ENCODE peak calls at places on chromosomes 11 and 22, in ten cellular contexts. One of them, this sample, is unnamed.

GRCh38 chr11:77842451-77843121 is 21.6 kb downstream of the AAMDC start:
- DNase-seq in K562: no peak
- DNase-seq in right lobe of liver: no peak
- DNase-seq in tibial nerve: no peak
- DNase-seq in spleen: no peak
- DNase-seq in erythroblast: no peak
- DNase-seq in heart left ventricle: no peak
- DNase-seq in A549: no peak
- DNase-seq in endothelial cell of umbilical vein: peak
- DNase-seq in thyroid gland: no peak
- DNase-seq in this sample: no peak

GRCh38 chr11:102604875-102605274 is 20.3 kb downstream of the MMP20 start:
- DNase-seq in K562: no peak
- DNase-seq in right lobe of liver: no peak
- DNase-seq in tibial nerve: no peak
- DNase-seq in spleen: no peak
- DNase-seq in erythroblast: no peak
- DNase-seq in heart left ventricle: no peak
- DNase-seq in A549: no peak
- DNase-seq in endothelial cell of umbilical vein: no peak
- DNase-seq in thyroid gland: no peak
- DNase-seq in this sample: no peak

GRCh38 chr11:1010006-1010405 is 26.5 kb downstream of the MUC6 start:
- DNase-seq in K562: no peak
- DNase-seq in right lobe of liver: no peak
- DNase-seq in tibial nerve: no peak
- DNase-seq in spleen: no peak
- DNase-seq in erythroblast: no peak
- DNase-seq in heart left ventricle: no peak
- DNase-seq in A549: no peak
- DNase-seq in endothelial cell of umbilical vein: no peak
- DNase-seq in thyroid gland: no peak
- DNase-seq in this sample: no peak

GRCh38 chr11:129056916-129057315 is 114.2 kb upstream of the TP53AIP1 start:
- DNase-seq in K562: no peak
- DNase-seq in right lobe of liver: no peak
- DNase-seq in tibial nerve: no peak
- DNase-seq in spleen: no peak
- DNase-seq in erythroblast: no peak
- DNase-seq in heart left ventricle: no peak
- DNase-seq in A549: no peak
- DNase-seq in endothelial cell of umbilical vein: no peak
- DNase-seq in thyroid gland: no peak
- DNase-seq in this sample: no peak

GRCh38 chr11:97739892-97740782 is 1280.6 kb upstream of the CNTN5 start:
- DNase-seq in K562: no peak
- DNase-seq in right lobe of liver: no peak
- DNase-seq in tibial nerve: no peak
- DNase-seq in spleen: no peak
- DNase-seq in erythroblast: no peak
- DNase-seq in heart left ventricle: no peak
- DNase-seq in A549: no peak
- DNase-seq in endothelial cell of umbilical vein: peak
- DNase-seq in thyroid gland: no peak
- DNase-seq in this sample: no peak

GRCh38 chr22:47836957-47837356 is 1074.5 kb downstream of the TBC1D22A start:
- DNase-seq in K562: no peak
- DNase-seq in right lobe of liver: no peak
- DNase-seq in tibial nerve: no peak
- DNase-seq in spleen: no peak
- DNase-seq in erythroblast: no peak
- DNase-seq in heart left ventricle: no peak
- DNase-seq in A549: peak
- DNase-seq in endothelial cell of umbilical vein: no peak
- DNase-seq in thyroid gland: no peak
- DNase-seq in this sample: peak

GRCh38 chr11:47607380-47607779 is 13.2 kb upstream of the C1QTNF4 start:
- DNase-seq in K562: no peak
- DNase-seq in right lobe of liver: no peak
- DNase-seq in tibial nerve: no peak
- DNase-seq in spleen: no peak
- DNase-seq in erythroblast: no peak
- DNase-seq in heart left ventricle: no peak
- DNase-seq in A549: no peak
- DNase-seq in endothelial cell of umbilical vein: peak
- DNase-seq in thyroid gland: peak
- DNase-seq in this sample: no peak

GRCh38 chr11:10522276-10522675 is 18.7 kb downstream of the RNF141 start:
- DNase-seq in K562: no peak
- DNase-seq in right lobe of liver: no peak
- DNase-seq in tibial nerve: no peak
- DNase-seq in spleen: no peak
- DNase-seq in erythroblast: no peak
- DNase-seq in heart left ventricle: no peak
- DNase-seq in A549: no peak
- DNase-seq in endothelial cell of umbilical vein: peak
- DNase-seq in thyroid gland: no peak
- DNase-seq in this sample: no peak

GRCh38 chr11:16610738-16611388 is 127.6 kb upstream of the C11orf58 start:
- DNase-seq in K562: no peak
- DNase-seq in right lobe of liver: no peak
- DNase-seq in tibial nerve: no peak
- DNase-seq in spleen: no peak
- DNase-seq in erythroblast: no peak
- DNase-seq in heart left ventricle: no peak
- DNase-seq in A549: no peak
- DNase-seq in endothelial cell of umbilical vein: no peak
- DNase-seq in thyroid gland: no peak
- DNase-seq in this sample: no peak

GRCh38 chr11:15208570-15209222 is 94.0 kb downstream of the INSC start:
- DNase-seq in K562: peak
- DNase-seq in right lobe of liver: peak
- DNase-seq in tibial nerve: peak
- DNase-seq in spleen: peak
- DNase-seq in erythroblast: peak
- DNase-seq in heart left ventricle: peak
- DNase-seq in A549: peak
- DNase-seq in endothelial cell of umbilical vein: peak
- DNase-seq in thyroid gland: peak
- DNase-seq in this sample: peak

GRCh38 chr11:85947431-85948272 is 92.5 kb downstream of the CCDC83 start:
- DNase-seq in K562: no peak
- DNase-seq in right lobe of liver: no peak
- DNase-seq in tibial nerve: no peak
- DNase-seq in spleen: no peak
- DNase-seq in erythroblast: no peak
- DNase-seq in heart left ventricle: no peak
- DNase-seq in A549: peak
- DNase-seq in endothelial cell of umbilical vein: peak
- DNase-seq in thyroid gland: no peak
- DNase-seq in this sample: peak

GRCh38 chr22:38029901-38030300 is 27.3 kb upstream of the PICK1 start:
- DNase-seq in K562: no peak
- DNase-seq in right lobe of liver: no peak
- DNase-seq in tibial nerve: no peak
- DNase-seq in spleen: no peak
- DNase-seq in erythroblast: no peak
- DNase-seq in heart left ventricle: no peak
- DNase-seq in A549: no peak
- DNase-seq in endothelial cell of umbilical vein: no peak
- DNase-seq in thyroid gland: no peak
- DNase-seq in this sample: no peak

GRCh38 chr11:35035894-35036408 is 103.0 kb upstream of the CD44 start:
- DNase-seq in K562: no peak
- DNase-seq in right lobe of liver: no peak
- DNase-seq in tibial nerve: no peak
- DNase-seq in spleen: no peak
- DNase-seq in erythroblast: no peak
- DNase-seq in heart left ventricle: no peak
- DNase-seq in A549: no peak
- DNase-seq in endothelial cell of umbilical vein: peak
- DNase-seq in thyroid gland: no peak
- DNase-seq in this sample: peak

GRCh38 chr11:84558085-84558905 is 1068.8 kb downstream of the DLG2 start:
- DNase-seq in K562: peak
- DNase-seq in right lobe of liver: no peak
- DNase-seq in tibial nerve: no peak
- DNase-seq in spleen: no peak
- DNase-seq in erythroblast: peak
- DNase-seq in heart left ventricle: no peak
- DNase-seq in A549: peak
- DNase-seq in endothelial cell of umbilical vein: peak
- DNase-seq in thyroid gland: peak
- DNase-seq in this sample: peak

GRCh38 chr11:72696866-72697428 is 22.7 kb upstream of the PDE2A start:
- DNase-seq in K562: peak
- DNase-seq in right lobe of liver: no peak
- DNase-seq in tibial nerve: peak
- DNase-seq in spleen: no peak
- DNase-seq in erythroblast: peak
- DNase-seq in heart left ventricle: peak
- DNase-seq in A549: no peak
- DNase-seq in endothelial cell of umbilical vein: no peak
- DNase-seq in thyroid gland: no peak
- DNase-seq in this sample: no peak

GRCh38 chr11:119085523-119085878 is 820 bp downstream of the HMBS start:
- DNase-seq in K562: peak
- DNase-seq in right lobe of liver: no peak
- DNase-seq in tibial nerve: no peak
- DNase-seq in spleen: no peak
- DNase-seq in erythroblast: peak
- DNase-seq in heart left ventricle: no peak
- DNase-seq in A549: no peak
- DNase-seq in endothelial cell of umbilical vein: no peak
- DNase-seq in thyroid gland: no peak
- DNase-seq in this sample: no peak

GRCh38 chr11:29019960-29020683 is 911.9 kb downstream of the METTL15 start:
- DNase-seq in K562: no peak
- DNase-seq in right lobe of liver: no peak
- DNase-seq in tibial nerve: no peak
- DNase-seq in spleen: no peak
- DNase-seq in erythroblast: no peak
- DNase-seq in heart left ventricle: no peak
- DNase-seq in A549: peak
- DNase-seq in endothelial cell of umbilical vein: peak
- DNase-seq in thyroid gland: peak
- DNase-seq in this sample: no peak

GRCh38 chr11:12110714-12111481 is 508 bp downstream of the MICAL2 start:
- DNase-seq in K562: no peak
- DNase-seq in right lobe of liver: peak
- DNase-seq in tibial nerve: no peak
- DNase-seq in spleen: peak
- DNase-seq in erythroblast: peak
- DNase-seq in heart left ventricle: peak
- DNase-seq in A549: no peak
- DNase-seq in endothelial cell of umbilical vein: no peak
- DNase-seq in thyroid gland: peak
- DNase-seq in this sample: no peak

GRCh38 chr11:114159802-114160588 is 100.5 kb downstream of the ZBTB16 start:
- DNase-seq in K562: peak
- DNase-seq in right lobe of liver: peak
- DNase-seq in tibial nerve: peak
- DNase-seq in spleen: peak
- DNase-seq in erythroblast: peak
- DNase-seq in heart left ventricle: peak
- DNase-seq in A549: peak
- DNase-seq in endothelial cell of umbilical vein: peak
- DNase-seq in thyroid gland: peak
- DNase-seq in this sample: peak
- TF ChIP-seq POLR2A in K562: no peak
- TF ChIP-seq POLR2A in right lobe of liver: peak
- TF ChIP-seq POLR2A in tibial nerve: peak
- TF ChIP-seq POLR2A in spleen: no peak
- TF ChIP-seq POLR2A in erythroblast: peak
- TF ChIP-seq POLR2A in heart left ventricle: peak
- TF ChIP-seq POLR2A in A549: no peak
- TF ChIP-seq POLR2A in endothelial cell of umbilical vein: peak
- TF ChIP-seq POLR2A in thyroid gland: peak
- TF ChIP-seq POLR2A in this sample: no peak

GRCh38 chr11:114466742-114467141 is 27.5 kb downstream of the REXO2 start:
- DNase-seq in K562: no peak
- DNase-seq in right lobe of liver: no peak
- DNase-seq in tibial nerve: no peak
- DNase-seq in spleen: no peak
- DNase-seq in erythroblast: no peak
- DNase-seq in heart left ventricle: no peak
- DNase-seq in A549: no peak
- DNase-seq in endothelial cell of umbilical vein: no peak
- DNase-seq in thyroid gland: no peak
- DNase-seq in this sample: no peak
- TF ChIP-seq POLR2A in K562: no peak
- TF ChIP-seq POLR2A in right lobe of liver: no peak
- TF ChIP-seq POLR2A in tibial nerve: no peak
- TF ChIP-seq POLR2A in spleen: no peak
- TF ChIP-seq POLR2A in erythroblast: no peak
- TF ChIP-seq POLR2A in heart left ventricle: no peak
- TF ChIP-seq POLR2A in A549: no peak
- TF ChIP-seq POLR2A in endothelial cell of umbilical vein: no peak
- TF ChIP-seq POLR2A in thyroid gland: no peak
- TF ChIP-seq POLR2A in this sample: no peak

DNA sequence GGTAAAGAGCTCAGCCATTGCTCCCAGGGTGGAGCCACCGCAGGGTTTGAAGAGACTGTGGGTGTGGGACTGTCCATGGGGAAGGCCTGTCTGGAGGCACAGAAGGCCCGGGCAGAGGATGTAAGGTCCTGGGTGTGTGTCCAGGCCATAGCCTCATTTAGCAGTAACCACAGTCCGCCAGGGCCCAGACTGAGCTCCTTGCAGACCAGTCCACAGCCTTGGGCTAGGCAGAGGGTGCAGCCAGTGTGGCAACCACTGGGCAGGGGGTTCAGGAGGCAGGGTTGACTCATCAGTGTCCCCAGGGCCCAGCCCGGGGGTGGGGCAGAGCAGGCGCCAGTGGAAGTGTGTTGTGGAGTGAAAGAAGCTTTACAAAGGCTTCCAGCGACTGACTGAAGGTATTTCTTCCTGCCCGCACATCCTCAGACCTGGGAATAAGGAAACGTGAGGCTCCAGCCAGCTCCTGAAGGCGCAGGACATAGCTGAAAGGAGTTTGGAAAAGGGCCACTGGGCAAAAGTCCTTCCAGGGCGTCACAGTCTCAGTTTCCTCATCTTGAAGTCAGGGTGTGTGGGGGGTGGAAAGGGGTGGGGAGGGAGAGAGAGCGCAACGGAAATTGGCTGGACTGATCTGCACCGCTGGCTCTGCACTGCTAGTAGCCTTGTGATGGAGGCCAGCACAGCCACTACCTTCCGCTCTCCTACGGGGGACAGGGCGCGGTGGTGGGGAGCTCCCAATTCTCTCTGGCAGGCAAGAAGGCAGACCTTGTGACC is 27.8 kb upstream of the WNT11 start:
- DNase-seq in K562: peak
- DNase-seq in right lobe of liver: peak
- DNase-seq in tibial nerve: peak
- DNase-seq in spleen: peak
- DNase-seq in erythroblast: peak
- DNase-seq in heart left ventricle: peak
- DNase-seq in A549: no peak
- DNase-seq in endothelial cell of umbilical vein: peak
- DNase-seq in thyroid gland: peak
- DNase-seq in this sample: no peak
- TF ChIP-seq POLR2A in K562: no peak
- TF ChIP-seq POLR2A in right lobe of liver: no peak
- TF ChIP-seq POLR2A in tibial nerve: no peak
- TF ChIP-seq POLR2A in spleen: no peak
- TF ChIP-seq POLR2A in erythroblast: no peak
- TF ChIP-seq POLR2A in heart left ventricle: no peak
- TF ChIP-seq POLR2A in A549: no peak
- TF ChIP-seq POLR2A in endothelial cell of umbilical vein: peak
- TF ChIP-seq POLR2A in thyroid gland: no peak
- TF ChIP-seq POLR2A in this sample: no peak

GRCh38 chr11:110373061-110373702 is 56.6 kb upstream of the FDX1 start:
- DNase-seq in K562: no peak
- DNase-seq in right lobe of liver: no peak
- DNase-seq in tibial nerve: no peak
- DNase-seq in spleen: no peak
- DNase-seq in erythroblast: no peak
- DNase-seq in heart left ventricle: no peak
- DNase-seq in A549: peak
- DNase-seq in endothelial cell of umbilical vein: peak
- DNase-seq in thyroid gland: no peak
- DNase-seq in this sample: no peak
- TF ChIP-seq POLR2A in K562: no peak
- TF ChIP-seq POLR2A in right lobe of liver: no peak
- TF ChIP-seq POLR2A in tibial nerve: no peak
- TF ChIP-seq POLR2A in spleen: no peak
- TF ChIP-seq POLR2A in erythroblast: no peak
- TF ChIP-seq POLR2A in heart left ventricle: no peak
- TF ChIP-seq POLR2A in A549: no peak
- TF ChIP-seq POLR2A in endothelial cell of umbilical vein: no peak
- TF ChIP-seq POLR2A in thyroid gland: no peak
- TF ChIP-seq POLR2A in this sample: no peak